ENCODE peak calls at places on chromosomes 11 and 22, in six cellular contexts. M, L, N, R, U and W are unnamed samples.

GRCh38 chr11:74320538-74320937 is 9.1 kb upstream of the P4HA3 start:
- DNase-seq in M (no peak), L (no peak), N (no peak), R (no peak), U (no peak), W (no peak)

GRCh38 chr11:134866981-134867675 is 455.1 kb upstream of the B3GAT1 start:
- DNase-seq in M (no peak), L (no peak), N (no peak), R (no peak), U (no peak), W (no peak)

GRCh38 chr11:34899633-34900016 is 16.6 kb downstream of the APIP start:
- DNase-seq in M (no peak), L (no peak), N (no peak), R (no peak), U (no peak), W (no peak)

GRCh38 chr11:19218216-19218615 is 16.4 kb upstream of the CSRP3 start:
- DNase-seq in M (no peak), L (no peak), N (no peak), R (no peak), U (no peak), W (peak)

GRCh38 chr22:50085211-50085999 is at the start of gene MLC1:
- DNase-seq in M (no peak), L (no peak), N (no peak), R (no peak), U (no peak), W (no peak)

GRCh38 chr11:34181254-34181653 is 75.8 kb downstream of the NAT10 start:
- DNase-seq in M (no peak), L (no peak), N (no peak), R (no peak), U (no peak), W (no peak)

GRCh38 chr11:112977620-112978212 is 16.5 kb downstream of the NCAM1 start:
- DNase-seq in M (no peak), L (no peak), N (no peak), R (no peak), U (no peak), W (no peak)

GRCh38 chr11:20337526-20338154 is 25.9 kb upstream of the HTATIP2 start:
- DNase-seq in M (no peak), L (no peak), N (no peak), R (no peak), U (peak), W (no peak)

GRCh38 chr11:862028-862703 is 19.5 kb downstream of the TSPAN4 start:
- DNase-seq in M (no peak), L (no peak), N (no peak), R (peak), U (no peak), W (no peak)

GRCh38 chr11:120556841-120557240 is 45.3 kb downstream of the GRIK4 start:
- DNase-seq in M (no peak), L (no peak), N (no peak), R (no peak), U (no peak), W (no peak)

GRCh38 chr11:111923351-111923788 is 4.7 kb downstream of the C11orf52 start:
- DNase-seq in M (no peak), L (no peak), N (no peak), R (no peak), U (no peak), W (no peak)

GRCh38 chr11:119389611-119390254 is 8.2 kb upstream of the USP2 start:
- DNase-seq in M (peak), L (no peak), N (no peak), R (no peak), U (no peak), W (peak)

GRCh38 chr11:132866783-132867545 is 665.3 kb downstream of the OPCML start:
- DNase-seq in M (no peak), L (no peak), N (no peak), R (no peak), U (no peak), W (no peak)

GRCh38 chr11:11946180-11946579 is 62.2 kb downstream of the DKK3 start:
- DNase-seq in M (no peak), L (no peak), N (no peak), R (no peak), U (no peak), W (no peak)

GRCh38 chr11:90229791-90230190 is 6.9 kb upstream of the CHORDC1 start:
- DNase-seq in M (no peak), L (no peak), N (no peak), R (no peak), U (no peak), W (no peak)

DNA sequence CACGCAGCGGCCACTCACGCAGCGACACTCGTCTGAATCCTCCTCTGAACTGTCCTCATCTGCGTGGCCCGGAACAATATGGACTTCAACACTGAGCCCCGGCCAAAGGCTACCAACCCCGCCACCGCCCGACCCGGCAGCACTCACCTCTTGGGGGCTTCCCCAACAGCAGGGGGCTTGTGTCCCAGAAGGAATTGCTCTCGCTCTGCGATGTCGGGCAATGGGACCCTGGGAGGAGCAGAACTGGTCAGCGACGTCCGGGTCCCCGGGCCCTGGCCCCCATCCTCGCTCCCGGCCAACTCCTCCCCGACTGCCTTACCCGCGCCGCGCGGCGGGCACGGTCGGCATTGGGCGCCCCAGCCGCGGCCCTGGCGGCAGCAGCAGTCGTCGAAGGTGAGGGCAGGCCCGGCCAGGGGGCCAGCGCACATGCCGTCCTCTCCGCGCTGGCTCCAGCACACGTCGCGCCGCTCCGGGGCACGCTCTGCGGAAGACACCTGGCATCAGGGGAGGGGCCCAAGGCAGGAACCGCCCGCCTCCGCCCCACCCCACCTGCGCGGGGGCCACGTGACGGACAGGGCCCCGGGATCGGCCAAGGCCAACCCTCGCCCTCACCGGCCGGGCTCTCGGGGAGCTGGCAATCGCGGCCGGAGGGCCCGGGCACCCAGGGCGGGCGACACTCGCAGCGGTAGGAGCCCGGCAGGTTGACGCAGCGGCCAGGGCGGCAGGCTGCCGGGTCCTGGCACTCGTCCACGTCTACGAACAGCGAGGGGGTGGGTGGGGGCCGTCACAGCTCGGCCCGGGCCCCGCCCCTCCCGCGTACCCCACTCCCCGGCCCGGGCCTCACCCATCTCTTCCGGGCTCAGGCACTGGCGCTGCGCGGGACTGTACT is 14.8 kb downstream of the SCYL1 start:
- DNase-seq in M (peak), L (no peak), N (no peak), R (peak), U (peak), W (peak)
- H3K27ac ChIP-seq in M (peak), L (peak), N (peak), R (peak), U (peak), W (peak)

DNA sequence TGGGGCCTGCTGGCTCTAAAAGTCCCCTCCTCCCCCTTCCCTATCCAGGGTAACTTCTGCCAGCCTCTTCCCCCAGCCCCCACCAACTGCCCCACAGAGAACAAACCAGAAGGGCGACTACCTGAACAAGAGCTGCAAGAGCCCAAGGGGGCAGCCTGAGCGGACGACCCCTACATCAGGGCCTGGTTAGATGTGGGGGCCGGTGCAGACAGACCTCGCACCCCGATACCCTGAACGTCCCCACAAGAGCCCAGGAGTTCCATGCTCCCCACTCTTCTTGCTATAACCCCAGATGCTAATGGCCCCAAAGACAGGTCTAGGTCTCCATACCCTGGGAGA is 20.7 kb downstream of the SUN2 start:
- DNase-seq in M (no peak), L (no peak), N (no peak), R (no peak), U (no peak), W (no peak)
- TF ChIP-seq POLR2A in M (no peak), L (no peak), N (no peak), R (no peak), U (no peak), W (no peak)

DNA sequence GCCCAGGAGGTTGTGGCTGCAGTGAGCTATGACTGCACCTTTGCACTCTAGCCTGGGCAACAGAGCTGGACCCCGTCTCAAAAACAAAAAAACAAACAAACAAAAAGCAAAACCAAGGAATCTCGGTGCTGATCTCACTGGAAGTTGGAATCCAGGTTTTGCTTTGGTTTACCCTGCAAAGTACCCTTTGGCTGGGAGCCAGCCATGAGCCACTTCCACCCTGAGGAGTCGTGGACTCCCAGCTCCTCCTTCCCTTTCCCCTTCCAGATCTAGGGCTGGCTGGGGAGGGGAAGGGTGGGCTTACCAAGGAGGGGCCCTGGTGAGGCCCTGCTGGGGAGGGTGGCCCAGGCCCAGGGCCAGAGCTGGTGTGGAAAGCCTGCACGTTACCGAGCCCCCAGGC is 28.8 kb downstream of the FBLN1 start:
- DNase-seq in M (no peak), L (no peak), N (no peak), R (no peak), U (no peak), W (peak)
- H3K27ac ChIP-seq in M (no peak), L (no peak), N (no peak), R (no peak), U (no peak), W (no peak)

GRCh38 chr11:69653406-69653960 is 12.5 kb downstream of the CCND1 start:
- DNase-seq in M (no peak), L (peak), N (no peak), R (no peak), U (no peak), W (no peak)
- TF ChIP-seq POLR2A in M (no peak), L (no peak), N (no peak), R (no peak), U (no peak), W (no peak)

GRCh38 chr22:25626146-25626992 is 61.9 kb downstream of the GRK3 start:
- DNase-seq in M (no peak), L (no peak), N (no peak), R (no peak), U (no peak), W (no peak)
- H3K27ac ChIP-seq in M (no peak), L (no peak), N (no peak), R (no peak), U (no peak), W (no peak)

DNA sequence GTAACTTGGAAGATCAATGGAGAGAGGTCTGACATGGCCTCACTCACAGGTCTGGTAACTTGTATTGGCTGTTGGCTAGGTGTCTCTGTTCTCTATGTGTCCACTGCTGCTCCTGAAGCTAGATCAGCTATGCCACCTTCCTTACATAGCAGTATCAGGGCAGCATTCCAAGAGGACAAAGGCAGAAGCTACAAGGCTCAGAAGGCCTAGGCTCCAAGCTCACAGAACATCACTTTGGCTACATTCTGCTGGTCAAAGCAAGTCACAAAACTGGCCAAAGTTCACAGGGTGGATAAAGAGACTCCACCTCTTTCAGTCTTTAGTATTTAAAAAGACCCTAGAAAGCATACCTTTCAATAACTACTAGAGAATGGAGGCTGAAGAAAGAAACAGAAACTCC is 4.1 kb downstream of the SLC5A12 start:
- DNase-seq in M (no peak), L (no peak), N (no peak), R (no peak), U (no peak), W (no peak)
- TF ChIP-seq POLR2A in M (no peak), L (no peak), N (no peak), R (no peak), U (no peak), W (no peak)

DNA sequence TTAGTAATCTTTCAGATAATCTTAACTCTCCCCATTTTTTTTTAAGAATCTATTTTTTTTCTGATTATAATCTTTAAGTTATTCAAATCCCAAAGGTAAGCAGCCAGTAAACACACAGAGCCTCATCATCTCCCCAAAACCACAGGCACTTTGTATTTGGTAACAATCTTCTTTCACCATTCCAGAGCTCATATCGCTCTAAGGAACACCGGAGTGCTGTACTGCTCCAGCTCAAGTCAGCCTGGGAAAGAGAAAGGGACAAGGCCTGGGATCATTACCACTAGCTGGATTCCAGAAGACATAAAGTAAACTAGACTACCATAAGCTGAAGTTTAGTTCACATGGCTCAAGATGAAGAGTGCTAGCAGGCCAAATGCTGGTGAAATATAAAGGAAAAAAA is 73.0 kb upstream of the APOA1 start:
- DNase-seq in M (no peak), L (no peak), N (no peak), R (no peak), U (no peak), W (no peak)
- H3K27ac ChIP-seq in M (no peak), L (no peak), N (no peak), R (no peak), U (no peak), W (no peak)